ENCODE peak calls at places on chromosome 20, in ten cellular contexts. One of them, this sample, is unnamed.

GRCh38 chr20:62817975-62818591 is 1.2 kb downstream of the COL9A3 start:
- DNase-seq in anterior cingulate cortex: no peak
- DNase-seq in cardiac muscle cell: no peak
- DNase-seq in PC-9: no peak
- DNase-seq in Calu3: no peak
- DNase-seq in stimulated activated CD4-positive, alpha-beta T cell treated with anti-CD3 and anti-CD28 coated beads, Interleukin-2, amount 100 ng/mL, for 24 hours: no peak
- DNase-seq in GM10248: no peak
- DNase-seq in left ventricle myocardium inferior: no peak
- DNase-seq in cardiac fibroblast: no peak
- DNase-seq in uterus: no peak
- DNase-seq in this sample: no peak

GRCh38 chr20:9179867-9180266 is 111.0 kb downstream of the PLCB4 start:
- DNase-seq in GM10248: no peak
- DNase-seq in cardiac fibroblast: no peak
- DNase-seq in uterus: no peak
- DNase-seq in left ventricle myocardium inferior: no peak
- DNase-seq in Calu3: no peak
- DNase-seq in PC-9: no peak
- DNase-seq in stimulated activated CD4-positive, alpha-beta T cell treated with anti-CD3 and anti-CD28 coated beads, Interleukin-2, amount 100 ng/mL, for 24 hours: no peak
- DNase-seq in cardiac muscle cell: no peak
- DNase-seq in anterior cingulate cortex: no peak
- DNase-seq in this sample: no peak

GRCh38 chr20:38109025-38109541 is 56.0 kb downstream of the TGM2 start:
- DNase-seq in PC-9: no peak
- DNase-seq in left ventricle myocardium inferior: peak; percentile 84
- DNase-seq in cardiac fibroblast: peak; percentile 81
- DNase-seq in uterus: peak; percentile 94
- DNase-seq in Calu3: no peak
- DNase-seq in cardiac muscle cell: no peak
- DNase-seq in GM10248: no peak
- DNase-seq in stimulated activated CD4-positive, alpha-beta T cell treated with anti-CD3 and anti-CD28 coated beads, Interleukin-2, amount 100 ng/mL, for 24 hours: no peak
- DNase-seq in anterior cingulate cortex: no peak
- DNase-seq in this sample: peak; percentile 87

GRCh38 chr20:63337786-63338420 is 23.2 kb downstream of the CHRNA4 start:
- DNase-seq in GM10248: no peak
- DNase-seq in Calu3: no peak
- DNase-seq in PC-9: no peak
- DNase-seq in stimulated activated CD4-positive, alpha-beta T cell treated with anti-CD3 and anti-CD28 coated beads, Interleukin-2, amount 100 ng/mL, for 24 hours: no peak
- DNase-seq in uterus: no peak
- DNase-seq in cardiac fibroblast: peak; percentile 4
- DNase-seq in left ventricle myocardium inferior: no peak
- DNase-seq in anterior cingulate cortex: no peak
- DNase-seq in cardiac muscle cell: no peak
- DNase-seq in this sample: no peak

GRCh38 chr20:54475334-54476287 is at the start of gene DOK5:
- DNase-seq in Calu3: peak; percentile 41
- DNase-seq in anterior cingulate cortex: peak; percentile 46
- DNase-seq in uterus: peak; percentile 19
- DNase-seq in GM10248: no peak
- DNase-seq in cardiac muscle cell: peak; percentile 54
- DNase-seq in cardiac fibroblast: peak; percentile 81
- DNase-seq in stimulated activated CD4-positive, alpha-beta T cell treated with anti-CD3 and anti-CD28 coated beads, Interleukin-2, amount 100 ng/mL, for 24 hours: peak; percentile 18
- DNase-seq in left ventricle myocardium inferior: peak; percentile 59
- DNase-seq in PC-9: no peak
- DNase-seq in this sample: peak; percentile 53

GRCh38 chr20:52313335-52313963 is 121.9 kb upstream of the ZFP64 start:
- DNase-seq in uterus: no peak
- DNase-seq in Calu3: peak; percentile 25
- DNase-seq in cardiac fibroblast: peak; percentile 60
- DNase-seq in cardiac muscle cell: peak; percentile 60
- DNase-seq in anterior cingulate cortex: peak; percentile 5
- DNase-seq in PC-9: no peak
- DNase-seq in stimulated activated CD4-positive, alpha-beta T cell treated with anti-CD3 and anti-CD28 coated beads, Interleukin-2, amount 100 ng/mL, for 24 hours: no peak
- DNase-seq in left ventricle myocardium inferior: no peak
- DNase-seq in GM10248: no peak
- DNase-seq in this sample: peak; percentile 3

GRCh38 chr20:61271273-61272221 is 19.5 kb downstream of the CDH4 start:
- DNase-seq in anterior cingulate cortex: peak; percentile 62
- DNase-seq in GM10248: no peak
- DNase-seq in Calu3: no peak
- DNase-seq in uterus: no peak
- DNase-seq in stimulated activated CD4-positive, alpha-beta T cell treated with anti-CD3 and anti-CD28 coated beads, Interleukin-2, amount 100 ng/mL, for 24 hours: no peak
- DNase-seq in left ventricle myocardium inferior: no peak
- DNase-seq in cardiac fibroblast: no peak
- DNase-seq in cardiac muscle cell: no peak
- DNase-seq in PC-9: no peak
- DNase-seq in this sample: no peak

GRCh38 chr20:10784337-10785183 is 110.8 kb upstream of the JAG1 start:
- DNase-seq in anterior cingulate cortex: no peak
- DNase-seq in Calu3: no peak
- DNase-seq in cardiac muscle cell: no peak
- DNase-seq in stimulated activated CD4-positive, alpha-beta T cell treated with anti-CD3 and anti-CD28 coated beads, Interleukin-2, amount 100 ng/mL, for 24 hours: no peak
- DNase-seq in PC-9: no peak
- DNase-seq in cardiac fibroblast: no peak
- DNase-seq in GM10248: no peak
- DNase-seq in uterus: no peak
- DNase-seq in left ventricle myocardium inferior: no peak
- DNase-seq in this sample: no peak

GRCh38 chr20:20130399-20130798 is 78.1 kb downstream of the CFAP61 start:
- DNase-seq in Calu3: no peak
- DNase-seq in anterior cingulate cortex: no peak
- DNase-seq in left ventricle myocardium inferior: no peak
- DNase-seq in PC-9: no peak
- DNase-seq in stimulated activated CD4-positive, alpha-beta T cell treated with anti-CD3 and anti-CD28 coated beads, Interleukin-2, amount 100 ng/mL, for 24 hours: no peak
- DNase-seq in cardiac fibroblast: no peak
- DNase-seq in uterus: no peak
- DNase-seq in cardiac muscle cell: no peak
- DNase-seq in GM10248: no peak
- DNase-seq in this sample: no peak

GRCh38 chr20:24477831-24478547 is 8.6 kb downstream of the SYNDIG1 start:
- DNase-seq in cardiac muscle cell: no peak
- DNase-seq in PC-9: no peak
- DNase-seq in stimulated activated CD4-positive, alpha-beta T cell treated with anti-CD3 and anti-CD28 coated beads, Interleukin-2, amount 100 ng/mL, for 24 hours: no peak
- DNase-seq in cardiac fibroblast: no peak
- DNase-seq in Calu3: no peak
- DNase-seq in uterus: no peak
- DNase-seq in GM10248: no peak
- DNase-seq in left ventricle myocardium inferior: no peak
- DNase-seq in anterior cingulate cortex: no peak
- DNase-seq in this sample: no peak

GRCh38 chr20:41716911-41717310 is 98.7 kb upstream of the CHD6 start:
- DNase-seq in cardiac fibroblast: no peak
- DNase-seq in cardiac muscle cell: no peak
- DNase-seq in GM10248: no peak
- DNase-seq in stimulated activated CD4-positive, alpha-beta T cell treated with anti-CD3 and anti-CD28 coated beads, Interleukin-2, amount 100 ng/mL, for 24 hours: no peak
- DNase-seq in anterior cingulate cortex: no peak
- DNase-seq in left ventricle myocardium inferior: no peak
- DNase-seq in PC-9: no peak
- DNase-seq in Calu3: no peak
- DNase-seq in uterus: no peak
- DNase-seq in this sample: no peak

GRCh38 chr20:8862092-8862491 is 206.8 kb upstream of the PLCB4 start:
- DNase-seq in anterior cingulate cortex: no peak
- DNase-seq in stimulated activated CD4-positive, alpha-beta T cell treated with anti-CD3 and anti-CD28 coated beads, Interleukin-2, amount 100 ng/mL, for 24 hours: no peak
- DNase-seq in GM10248: no peak
- DNase-seq in uterus: no peak
- DNase-seq in left ventricle myocardium inferior: no peak
- DNase-seq in PC-9: no peak
- DNase-seq in cardiac muscle cell: no peak
- DNase-seq in Calu3: no peak
- DNase-seq in cardiac fibroblast: no peak
- DNase-seq in this sample: no peak

GRCh38 chr20:3653921-3654320 is 9.3 kb downstream of the GFRA4 start:
- DNase-seq in uterus: no peak
- DNase-seq in Calu3: no peak
- DNase-seq in cardiac muscle cell: no peak
- DNase-seq in PC-9: no peak
- DNase-seq in left ventricle myocardium inferior: no peak
- DNase-seq in stimulated activated CD4-positive, alpha-beta T cell treated with anti-CD3 and anti-CD28 coated beads, Interleukin-2, amount 100 ng/mL, for 24 hours: no peak
- DNase-seq in anterior cingulate cortex: no peak
- DNase-seq in cardiac fibroblast: no peak
- DNase-seq in GM10248: no peak
- DNase-seq in this sample: no peak

GRCh38 chr20:49187330-49188100 is 619 bp downstream of the STAU1 start:
- DNase-seq in uterus: peak; percentile 36
- DNase-seq in anterior cingulate cortex: no peak
- DNase-seq in Calu3: peak; percentile 17
- DNase-seq in stimulated activated CD4-positive, alpha-beta T cell treated with anti-CD3 and anti-CD28 coated beads, Interleukin-2, amount 100 ng/mL, for 24 hours: peak; percentile 60
- DNase-seq in left ventricle myocardium inferior: no peak
- DNase-seq in cardiac fibroblast: no peak
- DNase-seq in GM10248: peak; percentile 64
- DNase-seq in cardiac muscle cell: peak; percentile 38
- DNase-seq in PC-9: no peak
- DNase-seq in this sample: no peak

This sample was measured in fibroblast of gingiva.